ENCODE peak calls at places on chromosomes 2 and 18, in five cellular contexts. One of them, this sample, is unnamed.

GRCh38 chr2:66899648-66900047 is 464.7 kb downstream of the MEIS1 start:
- DNase-seq in A549: no peak
- DNase-seq in tibial artery: no peak
- DNase-seq in astrocyte: no peak
- DNase-seq in stomach: no peak
- DNase-seq in this sample: no peak

GRCh38 chr18:13485604-13486003 is 240.8 kb downstream of the FAM210A start:
- DNase-seq in astrocyte: no peak
- DNase-seq in A549: no peak
- DNase-seq in tibial artery: no peak
- DNase-seq in stomach: no peak
- DNase-seq in this sample: no peak

GRCh38 chr2:119608553-119608952 is 64.3 kb downstream of the CFAP221 start:
- DNase-seq in astrocyte: no peak
- DNase-seq in tibial artery: no peak
- DNase-seq in stomach: no peak
- DNase-seq in A549: no peak
- DNase-seq in this sample: no peak

GRCh38 chr18:34821669-34822210 is 111.6 kb downstream of the DTNA start:
- DNase-seq in astrocyte: no peak
- DNase-seq in A549: peak
- DNase-seq in tibial artery: no peak
- DNase-seq in stomach: no peak
- DNase-seq in this sample: no peak

GRCh38 chr2:20227894-20228505 is 3.1 kb upstream of the SDC1 start:
- DNase-seq in astrocyte: no peak
- DNase-seq in tibial artery: peak
- DNase-seq in stomach: no peak
- DNase-seq in A549: no peak
- DNase-seq in this sample: no peak

GRCh38 chr2:157190151-157190550 is 67.4 kb upstream of the GALNT5 start:
- DNase-seq in A549: peak
- DNase-seq in tibial artery: no peak
- DNase-seq in stomach: no peak
- DNase-seq in astrocyte: peak
- DNase-seq in this sample: no peak

GRCh38 chr18:25177631-25178030 is 174.3 kb downstream of the ZNF521 start:
- DNase-seq in tibial artery: no peak
- DNase-seq in stomach: no peak
- DNase-seq in A549: no peak
- DNase-seq in astrocyte: no peak
- DNase-seq in this sample: no peak

GRCh38 chr2:67797801-67798535 is 264.8 kb downstream of the C1D start:
- DNase-seq in tibial artery: no peak
- DNase-seq in stomach: no peak
- DNase-seq in A549: no peak
- DNase-seq in astrocyte: peak
- DNase-seq in this sample: peak

GRCh38 chr2:71683666-71684065 is 230.3 kb downstream of the DYSF start:
- DNase-seq in astrocyte: no peak
- DNase-seq in stomach: no peak
- DNase-seq in A549: no peak
- DNase-seq in tibial artery: peak
- DNase-seq in this sample: no peak

GRCh38 chr2:28047698-28048097 is 157.2 kb downstream of the BABAM2 start:
- DNase-seq in astrocyte: peak
- DNase-seq in stomach: no peak
- DNase-seq in A549: no peak
- DNase-seq in tibial artery: no peak
- DNase-seq in this sample: no peak

GRCh38 chr2:128413014-128413717 is 94.5 kb upstream of the HS6ST1 start:
- DNase-seq in A549: no peak
- DNase-seq in stomach: peak
- DNase-seq in tibial artery: peak
- DNase-seq in astrocyte: no peak
- DNase-seq in this sample: no peak

GRCh38 chr2:201220102-201220570 is 37.2 kb downstream of the CASP10 start:
- DNase-seq in tibial artery: no peak
- DNase-seq in astrocyte: no peak
- DNase-seq in stomach: peak
- DNase-seq in A549: no peak
- DNase-seq in this sample: peak

GRCh38 chr2:178422097-178422496 is 28.9 kb downstream of the PRKRA start:
- DNase-seq in tibial artery: no peak
- DNase-seq in stomach: no peak
- DNase-seq in A549: no peak
- DNase-seq in astrocyte: no peak
- DNase-seq in this sample: no peak

GRCh38 chr18:57659463-57660102 is 37.9 kb upstream of the NARS1 start:
- DNase-seq in stomach: no peak
- DNase-seq in A549: no peak
- DNase-seq in tibial artery: no peak
- DNase-seq in astrocyte: peak
- DNase-seq in this sample: no peak

GRCh38 chr2:56167616-56168015 is 16.2 kb upstream of the CCDC85A start:
- DNase-seq in stomach: no peak
- DNase-seq in A549: no peak
- DNase-seq in tibial artery: no peak
- DNase-seq in astrocyte: peak
- DNase-seq in this sample: no peak

GRCh38 chr2:234804704-234805103 is 147.1 kb upstream of the SH3BP4 start:
- DNase-seq in stomach: no peak
- DNase-seq in A549: no peak
- DNase-seq in tibial artery: no peak
- DNase-seq in astrocyte: no peak
- DNase-seq in this sample: no peak

GRCh38 chr18:48385595-48385994 is 23.6 kb downstream of the ZBTB7C start:
- DNase-seq in tibial artery: no peak
- DNase-seq in stomach: no peak
- DNase-seq in A549: no peak
- DNase-seq in astrocyte: no peak
- DNase-seq in this sample: no peak

GRCh38 chr2:69222984-69223658 is 163.9 kb downstream of the GFPT1 start:
- DNase-seq in stomach: peak
- DNase-seq in astrocyte: no peak
- DNase-seq in A549: no peak
- DNase-seq in tibial artery: peak
- DNase-seq in this sample: peak

GRCh38 chr18:32661486-32662299 is 111.1 kb downstream of the KLHL14 start:
- DNase-seq in astrocyte: peak
- DNase-seq in stomach: no peak
- DNase-seq in A549: peak
- DNase-seq in tibial artery: no peak
- DNase-seq in this sample: no peak

GRCh38 chr2:226018641-226019040 is 619.1 kb downstream of the NYAP2 start:
- DNase-seq in stomach: no peak
- DNase-seq in tibial artery: no peak
- DNase-seq in astrocyte: no peak
- DNase-seq in A549: no peak
- DNase-seq in this sample: no peak

GRCh38 chr2:226020179-226020578 is 620.7 kb downstream of the NYAP2 start:
- DNase-seq in stomach: no peak
- DNase-seq in astrocyte: no peak
- DNase-seq in A549: peak
- DNase-seq in tibial artery: no peak
- DNase-seq in this sample: no peak

GRCh38 chr2:226017534-226017933 is 618.0 kb downstream of the NYAP2 start:
- DNase-seq in astrocyte: no peak
- DNase-seq in tibial artery: no peak
- DNase-seq in A549: no peak
- DNase-seq in stomach: no peak
- DNase-seq in this sample: no peak

DNA sequence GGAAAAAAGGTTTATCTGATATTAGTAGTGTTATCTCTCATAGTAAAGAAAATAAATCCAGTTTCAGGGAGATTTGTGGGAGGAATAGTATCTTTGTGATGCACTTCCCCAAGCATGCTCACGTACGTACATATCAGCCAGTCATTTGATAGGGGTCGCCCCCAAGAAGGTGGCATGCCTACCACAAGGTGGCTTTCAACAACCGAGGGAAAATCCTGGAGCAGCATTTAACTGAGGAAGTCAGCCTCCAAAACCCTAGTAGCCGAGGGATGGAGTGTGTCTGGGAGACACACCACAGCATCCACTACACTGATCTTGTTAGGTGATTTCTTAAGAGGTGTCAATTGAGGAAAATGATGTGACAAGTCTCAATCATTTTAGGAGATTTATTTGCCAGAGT is 623.9 kb downstream of the NYAP2 start:
- DNase-seq in stomach: no peak
- DNase-seq in astrocyte: no peak
- DNase-seq in A549: peak
- DNase-seq in tibial artery: no peak
- DNase-seq in this sample: no peak
- TF ChIP-seq CTCF in stomach: no peak
- TF ChIP-seq CTCF in astrocyte: no peak
- TF ChIP-seq CTCF in A549: no peak
- TF ChIP-seq CTCF in tibial artery: no peak
- TF ChIP-seq CTCF in this sample: no peak

GRCh38 chr18:55319517-55319905 is 268.5 kb downstream of the TCF4 start:
- DNase-seq in stomach: no peak
- DNase-seq in tibial artery: no peak
- DNase-seq in A549: no peak
- DNase-seq in astrocyte: peak
- DNase-seq in this sample: no peak
- H3K27ac ChIP-seq in stomach: no peak
- H3K27ac ChIP-seq in tibial artery: peak
- H3K27ac ChIP-seq in A549: no peak
- H3K27ac ChIP-seq in astrocyte: peak
- H3K27ac ChIP-seq in this sample: peak

GRCh38 chr2:207320381-207321159 is 154.8 kb upstream of the KLF7 start:
- DNase-seq in astrocyte: no peak
- DNase-seq in stomach: no peak
- DNase-seq in A549: peak
- DNase-seq in tibial artery: no peak
- DNase-seq in this sample: no peak
- TF ChIP-seq CTCF in astrocyte: no peak
- TF ChIP-seq CTCF in stomach: no peak
- TF ChIP-seq CTCF in A549: no peak
- TF ChIP-seq CTCF in tibial artery: no peak
- TF ChIP-seq CTCF in this sample: no peak

GRCh38 chr2:196991061-196991460 is 64.6 kb upstream of the PGAP1 start:
- DNase-seq in tibial artery: no peak
- DNase-seq in astrocyte: no peak
- DNase-seq in A549: no peak
- DNase-seq in stomach: no peak
- DNase-seq in this sample: no peak
- H3K27ac ChIP-seq in tibial artery: no peak
- H3K27ac ChIP-seq in astrocyte: no peak
- H3K27ac ChIP-seq in A549: no peak
- H3K27ac ChIP-seq in stomach: no peak
- H3K27ac ChIP-seq in this sample: no peak

GRCh38 chr2:186991766-186992417 is 142.9 kb upstream of the ZSWIM2 start:
- DNase-seq in tibial artery: no peak
- DNase-seq in A549: no peak
- DNase-seq in stomach: no peak
- DNase-seq in astrocyte: no peak
- DNase-seq in this sample: no peak
- TF ChIP-seq CTCF in tibial artery: no peak
- TF ChIP-seq CTCF in A549: no peak
- TF ChIP-seq CTCF in stomach: no peak
- TF ChIP-seq CTCF in astrocyte: no peak
- TF ChIP-seq CTCF in this sample: no peak